ENCODE peak calls at places on chromosomes 12 and 14, in nine cellular contexts. Y is naive thymus-derived CD8-positive, alpha-beta T cell; M is CD8-positive, alpha-beta T cell; I is SW480; S is GDM1; O is substantia nigra; R is skeletal muscle cell; F is NCI-H345; Z is frontal cortex. C is an unnamed sample.

GRCh38 chr12:111687255-111687654 is 1.4 kb downstream of the ACAD10 start:
- DNase-seq in S (no peak), Z (no peak), F (no peak), R (no peak), M (no peak), I (peak; percentile 5), O (no peak), Y (no peak), C (no peak)

GRCh38 chr14:100290607-100291304 is 15.5 kb downstream of the SLC25A29 start:
- DNase-seq in Z (peak; percentile 55), I (no peak), F (no peak), S (no peak), Y (no peak), M (no peak), O (no peak), R (no peak), C (peak; percentile 52)

GRCh38 chr12:114917953-114918352 is 234.0 kb upstream of the TBX3 start:
- DNase-seq in O (no peak), I (no peak), M (no peak), R (no peak), F (no peak), Z (no peak), Y (no peak), S (no peak), C (no peak)

GRCh38 chr12:51244269-51244668 is 5.6 kb downstream of the DAZAP2 start:
- DNase-seq in S (no peak), O (no peak), R (no peak), F (no peak), Y (no peak), I (no peak), M (no peak), Z (no peak), C (no peak)

GRCh38 chr14:76955575-76956252 is 72.8 kb downstream of the IRF2BPL start:
- DNase-seq in I (peak; percentile 82), Z (peak; percentile 40), O (peak; percentile 53), Y (peak; percentile 60), M (peak; percentile 62), F (peak; percentile 73), R (no peak), S (no peak), C (peak; percentile 62)

GRCh38 chr12:106145539-106146447 is 7.0 kb upstream of the NUAK1 start:
- DNase-seq in F (no peak), Y (no peak), M (no peak), R (no peak), O (peak; percentile 25), S (no peak), I (no peak), Z (peak; percentile 54), C (peak; percentile 63)

GRCh38 chr14:89422181-89422951 is 5.3 kb upstream of the FOXN3 start:
- DNase-seq in Z (no peak), M (no peak), S (no peak), Y (no peak), I (no peak), F (no peak), O (no peak), R (no peak), C (no peak)

GRCh38 chr14:32430326-32430725 is 101.2 kb downstream of the AKAP6 start:
- DNase-seq in Z (no peak), R (peak; percentile 76), I (no peak), M (no peak), S (no peak), Y (no peak), O (no peak), F (no peak), C (peak; percentile 48)

GRCh38 chr14:105864116-105864515 is 337.7 kb downstream of the TMEM121 start:
- DNase-seq in M (no peak), R (no peak), Z (no peak), Y (peak; percentile 14), I (no peak), F (no peak), O (no peak), S (no peak), C (no peak)

GRCh38 chr12:62714409-62715075 is 220.4 kb downstream of the PPM1H start:
- DNase-seq in F (no peak), I (no peak), O (no peak), S (no peak), R (no peak), Y (no peak), M (no peak), Z (no peak), C (no peak)

GRCh38 chr14:95614335-95614734 is 71.9 kb upstream of the TCL1B start:
- DNase-seq in F (peak; percentile 4), Y (no peak), M (no peak), S (no peak), Z (no peak), O (no peak), R (no peak), I (peak; percentile 51), C (no peak)

GRCh38 chr14:56752428-56752827 is 57.9 kb downstream of the OTX2 start:
- DNase-seq in F (no peak), I (no peak), M (no peak), O (no peak), Y (no peak), S (no peak), Z (no peak), R (no peak), C (no peak)

GRCh38 chr12:128133321-128134050 is 133.5 kb upstream of the TMEM132C start:
- DNase-seq in O (no peak), F (no peak), M (no peak), R (no peak), Y (no peak), S (no peak), I (no peak), Z (no peak), C (no peak)

GRCh38 chr12:14883663-14884062 is 2.0 kb downstream of the MGP start:
- DNase-seq in M (no peak), Y (no peak), F (no peak), O (no peak), I (no peak), R (no peak), Z (no peak), S (no peak), C (no peak)

GRCh38 chr12:113227169-113227568 is 5.9 kb downstream of the TPCN1 start:
- DNase-seq in I (no peak), F (no peak), O (no peak), S (no peak), Z (no peak), M (no peak), R (no peak), Y (no peak), C (peak; percentile 49)

GRCh38 chr12:56087220-56087619 is 7.3 kb downstream of the ERBB3 start:
- DNase-seq in Y (no peak), I (no peak), O (no peak), S (no peak), F (peak; percentile 13), R (no peak), M (no peak), Z (no peak), C (no peak)

GRCh38 chr14:69327507-69327906 is 67.5 kb downstream of the GALNT16 start:
- DNase-seq in M (no peak), S (no peak), O (no peak), I (no peak), F (no peak), Z (no peak), R (no peak), Y (no peak), C (no peak)

GRCh38 chr14:26597136-26598080 is at the start of gene NOVA1:
- DNase-seq in I (peak; percentile 27), Y (no peak), R (no peak), F (peak; percentile 37), S (no peak), Z (peak; percentile 48), M (no peak), O (peak; percentile 31), C (peak; percentile 74)

GRCh38 chr14:104753528-104754212 is 723 bp downstream of the SIVA1 start:
- DNase-seq in Y (no peak), Z (no peak), O (peak; percentile 13), R (no peak), I (no peak), F (no peak), S (no peak), M (no peak), C (no peak)

GRCh38 chr14:96162741-96163140 is 41.9 kb upstream of the BDKRB2 start:
- DNase-seq in I (no peak), S (no peak), Y (no peak), O (no peak), M (no peak), Z (no peak), R (no peak), F (no peak), C (no peak)

GRCh38 chr14:100219126-100219785 is 19.7 kb upstream of the YY1 start:
- DNase-seq in S (no peak), R (no peak), Y (no peak), Z (no peak), O (no peak), M (no peak), F (no peak), I (no peak), C (no peak)

GRCh38 chr12:108298761-108299275 is 40.3 kb downstream of the CMKLR1 start:
- DNase-seq in M (no peak), I (no peak), F (no peak), R (no peak), Z (no peak), S (no peak), O (no peak), Y (no peak), C (no peak)

GRCh38 chr14:105061428-105062047 is 3.7 kb downstream of the GPR132 start:
- DNase-seq in Y (peak; percentile 36), R (no peak), I (no peak), Z (no peak), M (peak; percentile 64), F (no peak), O (no peak), S (peak; percentile 57), C (no peak)

GRCh38 chr12:47238665-47239064 is 158.9 kb upstream of the AMIGO2 start:
- DNase-seq in O (no peak), S (no peak), Y (no peak), I (no peak), Z (no peak), F (no peak), M (no peak), R (peak; percentile 14), C (no peak)

GRCh38 chr12:123388948-123389559 is 5.1 kb downstream of the KMT5A start:
- DNase-seq in M (peak; percentile 8), Z (peak; percentile 64), S (no peak), O (no peak), Y (no peak), F (no peak), R (no peak), I (no peak), C (no peak)

GRCh38 chr12:119804011-119804641 is 73.0 kb downstream of the CIT start:
- DNase-seq in Y (no peak), R (no peak), O (peak; percentile 30), S (no peak), M (no peak), Z (no peak), I (peak; percentile 43), F (no peak), C (peak; percentile 75)

GRCh38 chr14:100577321-100577985 is 9.8 kb downstream of the BEGAIN start:
- DNase-seq in R (no peak), Z (no peak), S (no peak), Y (no peak), M (no peak), F (no peak), O (no peak), I (no peak), C (no peak)

GRCh38 chr12:124758266-124759200 is 105.1 kb downstream of the SCARB1 start:
- DNase-seq in O (no peak), R (no peak), Y (no peak), Z (no peak), I (no peak), S (no peak), M (no peak), F (peak; percentile 74), C (no peak)

GRCh38 chr14:68784995-68785816 is 7.7 kb downstream of the ZFP36L1 start:
- DNase-seq in I (peak; percentile 88), O (no peak), Y (no peak), F (no peak), M (no peak), Z (no peak), R (no peak), S (no peak), C (no peak)

GRCh38 chr14:62209287-62209899 is 447.2 kb downstream of the SNAPC1 start:
- DNase-seq in M (no peak), Z (no peak), S (no peak), O (no peak), Y (no peak), R (peak; percentile 59), F (no peak), I (no peak), C (no peak)

GRCh38 chr12:102910792-102911191 is 6.3 kb downstream of the PAH start:
- DNase-seq in Y (no peak), M (no peak), S (no peak), Z (no peak), O (no peak), R (no peak), F (no peak), I (no peak), C (no peak)